ENCODE peak calls at places on chromosomes 3 and 15, in five cellular contexts. P is Caco-2, E is fibroblast of lung, A is pancreas, W is HFF-Myc. M is an unnamed sample.

GRCh38 chr3:120129718-120130117 is 35.5 kb upstream of the GSK3B start:
- DNase-seq in W (no peak), E (peak), A (no peak), P (no peak), M (no peak)

GRCh38 chr15:94119923-94120775 is 111.2 kb upstream of the MCTP2 start:
- DNase-seq in P (peak), E (peak), A (no peak), W (peak), M (peak)

GRCh38 chr3:70774641-70775040 is 462.2 kb upstream of the MDFIC2 start:
- DNase-seq in E (no peak), P (no peak), W (no peak), A (no peak), M (peak)

GRCh38 chr3:47019201-47019600 is 39.7 kb downstream of the NBEAL2 start:
- DNase-seq in W (no peak), P (no peak), E (no peak), A (no peak), M (no peak)

GRCh38 chr15:58932791-58933310 is 628 bp downstream of the SLTM start:
- DNase-seq in E (peak), P (no peak), W (no peak), A (no peak), M (peak)

GRCh38 chr3:100045696-100046095 is 68.6 kb downstream of the FILIP1L start:
- DNase-seq in W (peak), P (peak), A (no peak), E (peak), M (peak)

GRCh38 chr3:60839242-60839641 is 412.0 kb downstream of the FHIT start:
- DNase-seq in E (peak), W (no peak), P (no peak), A (no peak), M (no peak)

GRCh38 chr3:185813691-185814215 is 11.1 kb downstream of the IGF2BP2 start:
- DNase-seq in W (no peak), E (peak), P (no peak), A (no peak), M (peak)

GRCh38 chr3:13261104-13261800 is 158.9 kb downstream of the NUP210 start:
- DNase-seq in A (no peak), W (no peak), P (no peak), E (no peak), M (no peak)

GRCh38 chr3:23671901-23672589 is 133.7 kb upstream of the UBE2E1 start:
- DNase-seq in A (peak), E (peak), P (no peak), W (no peak), M (peak)

GRCh38 chr3:70064194-70064787 is 64.8 kb downstream of the SAMMSON start:
- DNase-seq in E (peak), P (no peak), A (no peak), W (no peak), M (peak)

GRCh38 chr3:77648214-77648613 is 608.3 kb downstream of the ROBO2 start:
- DNase-seq in A (no peak), P (no peak), W (no peak), E (no peak), M (no peak)

GRCh38 chr3:131386429-131386926 is 4.9 kb downstream of the NUDT16 start:
- DNase-seq in P (no peak), E (no peak), W (no peak), A (no peak), M (peak)

GRCh38 chr3:130906374-130906995 is 12.6 kb downstream of the ATP2C1 start:
- DNase-seq in E (peak), P (no peak), W (no peak), A (no peak), M (no peak)

GRCh38 chr3:21954709-21955108 is 203.7 kb upstream of the ZNF385D start:
- DNase-seq in E (peak), W (no peak), P (no peak), A (no peak), M (peak)

GRCh38 chr3:119013951-119014350 is 20.7 kb downstream of the IGSF11 start:
- DNase-seq in E (no peak), W (no peak), A (no peak), P (no peak), M (no peak)

GRCh38 chr3:99693636-99694035 is 55.2 kb downstream of the COL8A1 start:
- DNase-seq in W (no peak), A (no peak), P (no peak), E (no peak), M (no peak)

GRCh38 chr3:11120091-11120845 is 34.0 kb upstream of the HRH1 start:
- DNase-seq in P (no peak), W (no peak), A (no peak), E (peak), M (no peak)

GRCh38 chr15:68994149-68994548 is 20.3 kb upstream of the NOX5 start:
- DNase-seq in A (no peak), P (no peak), W (no peak), E (peak), M (peak)

GRCh38 chr3:37668831-37669610 is 192.7 kb upstream of the CTDSPL start:
- DNase-seq in E (no peak), A (peak), P (no peak), W (no peak), M (no peak)

GRCh38 chr3:122562923-122563716 is 980 bp downstream of the PARP9 start:
- DNase-seq in P (no peak), W (no peak), E (no peak), A (no peak), M (peak)

GRCh38 chr15:64877435-64877834 is 34.3 kb upstream of the ANKDD1A start:
- DNase-seq in A (peak), W (no peak), E (no peak), P (no peak), M (no peak)

GRCh38 chr15:70817266-70817665 is 36.7 kb downstream of the LARP6 start:
- DNase-seq in A (no peak), P (no peak), E (no peak), W (no peak), M (no peak)

GRCh38 chr15:89112341-89112971 is 24.2 kb downstream of the ABHD2 start:
- DNase-seq in A (no peak), W (no peak), P (no peak), E (peak), M (peak)

GRCh38 chr15:65305144-65305758 is 774 bp downstream of the RNU5B-1 start:
- DNase-seq in W (no peak), P (no peak), E (no peak), A (no peak), M (no peak)

GRCh38 chr3:30368978-30369377 is 237.4 kb upstream of the TGFBR2 start:
- DNase-seq in W (peak), A (no peak), E (peak), P (no peak), M (peak)

GRCh38 chr3:113783463-113783862 is 36.6 kb downstream of the ATP6V1A start:
- DNase-seq in A (no peak), E (peak), W (peak), P (no peak), M (peak)

GRCh38 chr15:61829514-61829889 is 230.7 kb downstream of the VPS13C start:
- DNase-seq in A (no peak), P (no peak), W (no peak), E (no peak), M (no peak)

GRCh38 chr15:101191242-101191641 is 60.6 kb downstream of the CHSY1 start:
- DNase-seq in E (no peak), A (no peak), P (no peak), W (no peak), M (no peak)

GRCh38 chr3:120821426-120821825 is 78.9 kb downstream of the GTF2E1 start:
- DNase-seq in E (peak), W (no peak), A (no peak), P (no peak), M (no peak)

GRCh38 chr3:64259646-64260045 is 34.4 kb upstream of the PRICKLE2 start:
- DNase-seq in P (no peak), E (peak), W (no peak), A (no peak), M (peak)

GRCh38 chr15:99427210-99427609 is 138.6 kb upstream of the MEF2A start:
- DNase-seq in A (peak), W (no peak), E (no peak), P (no peak), M (no peak)

GRCh38 chr15:99424978-99425665 is 140.7 kb upstream of the MEF2A start:
- DNase-seq in E (peak), A (peak), P (no peak), W (peak), M (peak)

GRCh38 chr15:99424131-99424571 is 141.6 kb upstream of the MEF2A start:
- DNase-seq in W (no peak), E (no peak), A (peak), P (no peak), M (no peak)

GRCh38 chr15:99426431-99427105 is 139.2 kb upstream of the MEF2A start:
- DNase-seq in A (peak), E (peak), P (no peak), W (no peak), M (no peak)

DNA sequence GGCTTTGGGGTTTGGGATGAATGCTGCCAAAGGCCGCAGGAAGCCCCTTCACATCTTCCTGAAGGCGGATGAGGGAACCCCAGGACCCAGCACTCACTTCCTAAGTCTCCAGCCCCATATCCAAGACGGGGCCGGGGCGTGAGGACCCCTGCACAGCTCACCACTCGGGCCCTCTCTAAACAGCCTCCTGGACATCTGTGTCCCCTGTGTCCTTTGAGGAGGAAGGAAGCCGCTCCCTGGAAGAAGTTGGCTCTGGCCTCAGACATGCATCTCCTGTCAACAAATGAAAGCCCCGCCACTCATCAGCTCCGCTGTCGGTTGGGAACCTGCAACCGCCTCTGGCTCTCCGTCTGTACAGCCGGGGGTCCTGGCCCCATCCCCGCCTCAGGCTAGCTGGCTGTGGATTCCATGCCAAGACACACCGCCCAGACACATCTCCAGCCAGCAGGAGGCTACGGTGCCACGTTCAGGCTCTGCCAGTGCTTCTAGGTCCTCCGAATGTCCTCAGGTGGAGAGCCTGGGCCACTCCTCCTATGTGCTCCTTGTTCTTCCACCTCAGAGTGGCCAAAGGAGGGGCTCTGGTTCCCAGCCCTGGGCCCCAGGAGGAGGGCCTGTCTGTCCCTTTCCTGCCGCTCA is 140.0 kb upstream of the MEF2A start:
- DNase-seq in P (no peak), A (peak), E (no peak), W (no peak), M (no peak)
- TF ChIP-seq CTCF in P (no peak), A (no peak), E (no peak), W (no peak), M (peak)

GRCh38 chr3:85475346-85475745 is 516.6 kb downstream of the CADM2 start:
- DNase-seq in P (no peak), A (no peak), W (no peak), E (peak), M (no peak)
- H3K4me3 ChIP-seq in P (no peak), A (no peak), W (no peak), E (no peak), M (no peak)

DNA sequence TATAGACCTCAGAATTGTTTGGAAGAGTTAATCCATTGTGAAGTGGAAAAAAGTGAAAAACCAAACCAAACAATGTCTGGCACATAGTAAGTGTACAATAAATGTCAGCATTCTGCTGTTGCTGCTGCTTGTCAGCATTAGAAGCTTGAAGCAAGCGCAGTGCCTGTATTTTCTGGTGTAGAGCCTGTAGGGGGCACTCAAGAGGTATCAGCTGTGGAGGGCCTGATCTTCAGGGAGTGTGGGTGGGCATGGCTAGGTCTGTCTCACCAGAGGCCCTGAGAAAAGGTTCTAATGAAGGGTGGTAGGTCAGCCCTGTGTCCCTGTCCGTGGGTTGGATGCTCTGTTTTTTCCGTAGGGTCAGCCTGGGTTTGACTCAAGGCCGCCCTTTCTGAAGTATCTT is 3.6 kb downstream of the ADAMTSL3 start:
- DNase-seq in A (no peak), W (no peak), E (no peak), P (no peak), M (no peak)
- TF ChIP-seq CTCF in A (peak), W (peak), E (peak), P (no peak), M (no peak)

GRCh38 chr3:170486398-170486797 is 67.7 kb downstream of the CLDN11 start:
- DNase-seq in P (no peak), E (no peak), W (no peak), A (no peak), M (no peak)
- H3K4me3 ChIP-seq in P (no peak), E (no peak), W (no peak), A (no peak), M (no peak)

DNA sequence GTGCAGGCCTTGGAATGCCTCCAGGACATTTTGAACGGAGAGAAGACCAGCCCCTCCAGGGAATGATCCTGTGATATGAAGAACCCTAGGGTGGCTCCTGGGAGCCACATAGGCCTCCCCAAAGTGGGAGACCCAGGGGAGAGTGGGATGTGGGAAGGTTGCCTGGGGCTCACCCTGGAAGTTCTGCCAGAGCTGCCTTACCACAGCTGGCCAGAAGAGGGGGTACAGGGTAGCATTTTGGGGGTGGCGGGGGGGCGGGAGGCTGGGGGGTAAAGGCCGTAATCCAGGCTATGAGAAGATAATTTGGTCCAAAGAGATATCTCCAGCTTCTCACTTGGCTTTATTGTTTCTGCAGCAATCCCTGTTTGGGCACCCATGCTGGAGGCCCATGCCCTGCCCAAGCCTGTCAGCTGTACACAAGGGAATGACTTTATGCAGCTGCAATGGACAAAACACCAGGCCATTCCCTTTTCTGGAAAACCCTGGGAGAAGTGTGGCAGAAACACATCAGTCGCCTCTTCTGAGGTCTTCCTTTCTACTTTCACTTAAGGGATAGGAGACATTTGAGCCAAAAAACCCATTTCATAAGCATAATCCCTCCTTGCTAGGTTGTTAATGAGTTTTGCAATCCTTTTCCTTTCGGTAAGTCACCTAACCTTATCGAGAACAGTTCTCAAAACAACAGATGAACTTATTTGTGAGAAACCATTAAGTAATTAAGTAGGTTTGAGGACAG is 11.0 kb upstream of the MUSTN1 start:
- DNase-seq in W (no peak), A (no peak), P (no peak), E (no peak), M (no peak)
- TF ChIP-seq CTCF in W (peak), A (no peak), P (peak), E (peak), M (peak)

GRCh38 chr15:78047631-78048409 is 29.7 kb downstream of the TBC1D2B start:
- DNase-seq in W (no peak), E (peak), A (no peak), P (no peak), M (peak)
- H3K4me3 ChIP-seq in W (no peak), E (no peak), A (no peak), P (no peak), M (no peak)

GRCh38 chr3:52106951-52107611 is 47.1 kb downstream of the POC1A start:
- DNase-seq in P (no peak), E (no peak), W (no peak), A (no peak), M (no peak)
- TF ChIP-seq CTCF in P (no peak), E (no peak), W (no peak), A (no peak), M (no peak)

M was measured in AG10803.